ENCODE peak calls at places on chromosome 15, in four cellular contexts. W is BJ, R is astrocyte, J is Caco-2. C is an unnamed sample.

GRCh38 chr15:44250566-44250965 is 38.0 kb upstream of the GOLM2 start:
- DNase-seq in W (no peak), R (no peak), J (no peak), C (no peak)

GRCh38 chr15:84828433-84828908 is 11.3 kb downstream of the ALPK3 start:
- DNase-seq in W (no peak), R (no peak), J (no peak), C (peak; percentile 28)

GRCh38 chr15:61946778-61947177 is 113.5 kb downstream of the VPS13C start:
- DNase-seq in W (peak; percentile 4), R (peak; percentile 7), J (no peak), C (peak; percentile 32)

GRCh38 chr15:33234019-33234418 is 39.5 kb upstream of the FMN1 start:
- DNase-seq in W (no peak), R (peak; percentile 38), J (peak; percentile 45), C (peak; percentile 58)

GRCh38 chr15:48592929-48593328 is 52.6 kb downstream of the FBN1 start:
- DNase-seq in W (no peak), R (peak; percentile 63), J (no peak), C (peak; percentile 73)

GRCh38 chr15:48962662-48963523 is 826 bp downstream of the SHC4 start:
- DNase-seq in W (no peak), R (no peak), J (no peak), C (peak; percentile 58)

GRCh38 chr15:37046876-37047614 is 53.3 kb downstream of the MEIS2 start:
- DNase-seq in W (peak; percentile 19), R (peak; percentile 81), J (peak; percentile 40), C (peak; percentile 80)

GRCh38 chr15:77865106-77865630 is 212.3 kb downstream of the TBC1D2B start:
- DNase-seq in W (no peak), R (no peak), J (no peak), C (no peak)

GRCh38 chr15:56989411-56989924 is 71.0 kb downstream of the TCF12 start:
- DNase-seq in W (no peak), R (no peak), J (no peak), C (no peak)

GRCh38 chr15:56991017-56991416 is 72.6 kb downstream of the TCF12 start:
- DNase-seq in W (no peak), R (no peak), J (no peak), C (no peak)

GRCh38 chr15:56985871-56986270 is 67.4 kb downstream of the TCF12 start:
- DNase-seq in W (no peak), R (no peak), J (no peak), C (no peak)

GRCh38 chr15:56987286-56987685 is 68.8 kb downstream of the TCF12 start:
- DNase-seq in W (no peak), R (no peak), J (no peak), C (no peak)

DNA sequence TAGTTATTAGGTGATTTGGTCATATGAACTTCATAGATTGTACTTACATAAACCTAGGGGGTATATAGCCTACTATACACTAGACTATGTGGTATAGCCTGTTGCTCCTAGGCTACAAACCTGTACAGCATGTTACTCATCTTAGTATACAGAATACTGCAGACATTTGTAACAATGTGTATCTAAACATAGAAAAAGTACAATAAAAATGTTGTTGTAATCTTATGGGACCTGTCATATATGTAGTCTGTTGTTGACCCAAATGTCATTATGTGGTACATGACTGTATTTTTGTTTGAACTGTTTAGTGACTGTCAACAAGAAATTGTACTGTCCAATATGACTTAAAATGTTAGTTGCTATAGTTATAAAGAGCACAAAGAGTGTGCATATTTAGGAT is 69.8 kb downstream of the TCF12 start:
- DNase-seq in W (no peak), R (no peak), J (no peak), C (no peak)
- H3K4me3 ChIP-seq in W (no peak overlapping the region), R (no peak overlapping the region), J (no peak overlapping the region), C (no peak overlapping the region)

GRCh38 chr15:94383041-94383440 is 151.7 kb downstream of the MCTP2 start:
- DNase-seq in W (no peak), R (no peak), J (no peak), C (no peak)

GRCh38 chr15:94383706-94384105 is 152.3 kb downstream of the MCTP2 start:
- DNase-seq in W (no peak), R (no peak), J (no peak), C (no peak)

GRCh38 chr15:94387854-94388441 is 156.6 kb downstream of the MCTP2 start:
- DNase-seq in W (no peak), R (no peak), J (no peak), C (no peak)

GRCh38 chr15:94385441-94385840 is 154.1 kb downstream of the MCTP2 start:
- DNase-seq in W (no peak), R (no peak), J (no peak), C (no peak)

DNA sequence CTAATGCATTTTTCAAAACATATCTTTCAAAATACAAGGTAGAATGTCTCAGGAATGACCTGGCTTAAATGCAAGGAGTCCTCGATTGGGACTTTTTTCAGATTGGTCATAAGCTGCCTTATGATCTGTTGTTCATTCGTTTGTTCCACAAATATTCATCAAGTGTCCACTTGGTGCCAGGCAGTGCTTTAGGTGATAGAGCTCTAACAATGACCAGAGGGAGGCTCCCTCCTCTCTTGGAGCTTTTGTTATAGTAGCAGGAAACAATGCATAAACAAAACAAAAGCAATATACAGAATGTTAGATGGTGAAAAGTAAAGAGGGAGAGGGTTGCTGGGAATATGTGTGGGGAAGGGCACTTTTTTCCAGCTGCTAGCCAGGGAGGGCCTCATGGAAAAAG is 156.1 kb downstream of the MCTP2 start:
- DNase-seq in W (no peak), R (no peak), J (no peak), C (no peak)
- TF ChIP-seq CTCF in W (no peak), R (no peak), J (no peak), C (no peak)

GRCh38 chr15:29115093-29115991 is 154.3 kb downstream of the NSMCE3 start:
- DNase-seq in W (no peak), R (no peak), J (peak; percentile 20), C (no peak)

GRCh38 chr15:29113336-29114276 is 156.0 kb downstream of the NSMCE3 start:
- DNase-seq in W (no peak), R (no peak), J (no peak), C (no peak)

GRCh38 chr15:29116970-29117700 is 152.5 kb downstream of the NSMCE3 start:
- DNase-seq in W (no peak), R (no peak), J (no peak), C (no peak)

GRCh38 chr15:29111705-29112281 is 157.8 kb downstream of the NSMCE3 start:
- DNase-seq in W (no peak), R (no peak), J (no peak), C (no peak)

DNA sequence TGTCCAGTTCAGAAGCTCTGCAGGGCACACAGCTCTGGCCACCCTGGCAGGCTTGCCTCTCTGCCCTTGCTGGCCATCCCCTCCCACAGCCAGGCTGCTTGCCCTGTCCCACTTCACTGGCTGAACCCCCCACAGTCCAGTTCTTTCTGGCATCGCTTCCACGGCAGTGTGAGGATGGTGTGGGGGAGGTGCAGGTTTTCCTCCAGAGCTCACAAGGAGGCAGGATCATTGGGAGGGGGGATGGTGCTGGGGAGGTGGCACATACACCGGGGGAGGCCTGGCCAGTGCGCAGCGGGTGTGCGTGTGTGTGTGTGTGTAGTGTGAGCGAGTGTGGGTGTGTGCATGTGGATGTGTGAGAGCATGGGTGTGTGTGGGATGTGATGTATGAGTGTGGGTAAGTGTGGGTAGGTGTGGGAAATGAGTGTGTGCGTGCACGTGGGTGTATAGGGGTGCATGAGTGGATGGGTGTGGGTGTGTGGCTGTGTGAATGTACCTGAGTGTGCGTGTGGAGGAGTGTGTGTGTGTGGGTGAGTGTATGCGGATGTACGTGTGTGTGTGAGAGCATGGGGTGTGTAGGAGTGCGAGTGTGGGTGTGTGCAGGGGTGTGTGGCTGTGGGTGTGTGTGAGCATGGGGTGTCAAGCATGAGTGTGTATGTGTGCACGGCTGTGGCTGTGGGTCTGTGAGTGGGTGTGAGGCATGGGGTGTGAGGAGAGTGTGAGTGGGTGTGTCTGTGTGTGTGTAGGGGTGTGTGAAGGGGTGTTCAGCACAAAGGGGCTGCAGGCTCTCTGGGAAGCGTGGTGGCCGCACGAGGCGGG is 155.1 kb downstream of the NSMCE3 start:
- DNase-seq in W (no peak), R (no peak), J (no peak), C (no peak)
- H3K4me3 ChIP-seq in W (no peak overlapping the region), R (peak overlapping the region; percentile 17), J (no peak overlapping the region), C (no peak overlapping the region)

DNA sequence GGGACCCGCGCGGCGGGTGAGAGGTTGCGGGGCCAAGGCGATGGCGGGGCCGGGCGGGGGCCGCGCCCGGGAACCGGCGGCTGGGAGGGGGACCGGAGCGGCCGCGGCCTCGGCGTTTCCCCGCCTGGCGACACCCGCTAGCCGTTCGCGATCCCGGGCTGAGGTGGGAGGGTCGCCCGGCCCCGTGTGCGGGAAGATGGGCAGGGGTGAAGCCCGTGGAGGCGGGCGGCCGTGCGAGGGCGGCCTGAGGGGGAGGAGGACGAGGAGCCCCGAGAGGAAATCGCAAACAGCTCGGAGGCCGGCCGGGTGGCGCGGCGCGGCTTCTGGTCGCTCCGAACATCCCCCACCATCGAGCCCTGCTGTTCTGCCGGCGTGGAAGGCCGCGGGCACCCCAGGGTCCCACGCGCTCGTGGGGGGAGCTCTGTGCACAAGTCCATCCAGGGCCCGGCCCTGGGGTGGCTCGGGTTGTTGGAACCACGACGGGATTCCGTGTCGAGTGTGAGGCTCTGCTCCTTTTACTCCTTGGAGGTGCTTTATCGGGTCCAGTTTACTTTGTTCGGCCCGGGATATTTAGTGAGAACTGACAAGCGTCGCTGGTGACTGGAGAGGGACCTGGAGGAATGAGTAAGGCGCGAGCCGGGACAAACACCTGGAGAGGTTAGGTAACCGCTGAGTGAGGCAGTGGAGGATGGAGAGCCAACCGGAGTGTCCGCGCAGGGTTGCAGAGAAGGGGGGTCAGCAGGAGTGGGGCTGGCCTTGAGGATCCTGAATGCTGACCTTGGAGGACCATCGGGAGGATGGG is 728 bp downstream of the CRTC3 start:
- DNase-seq in W (no peak), R (peak; percentile 14), J (peak; percentile 53), C (peak; percentile 33)
- TF ChIP-seq CTCF in W (no peak), R (no peak), J (no peak), C (no peak)

GRCh38 chr15:88636654-88637053 is 2.2 kb upstream of the ISG20 start:
- DNase-seq in W (no peak), R (no peak), J (no peak), C (no peak)

GRCh38 chr15:88637436-88637835 is 1.4 kb upstream of the ISG20 start:
- DNase-seq in W (no peak), R (no peak), J (no peak), C (no peak)

GRCh38 chr15:88636039-88636438 is 2.8 kb upstream of the ISG20 start:
- DNase-seq in W (no peak), R (no peak), J (no peak), C (no peak)

GRCh38 chr15:88634449-88634848 is 4.4 kb upstream of the ISG20 start:
- DNase-seq in W (no peak), R (no peak), J (no peak), C (no peak)

GRCh38 chr15:88635343-88635742 is 3.5 kb upstream of the ISG20 start:
- DNase-seq in W (no peak), R (no peak), J (no peak), C (no peak)
- H3K4me3 ChIP-seq in W (no peak overlapping the region), R (no peak overlapping the region), J (no peak overlapping the region), C (no peak overlapping the region)

GRCh38 chr15:80242132-80242769 is 9.8 kb downstream of the CTXND1 start:
- DNase-seq in W (no peak), R (no peak), J (peak; percentile 35), C (peak; percentile 19)
- TF ChIP-seq CTCF in W (peak; percentile 80), R (peak; percentile 41), J (peak; percentile 54), C (peak; percentile 71)

DNA sequence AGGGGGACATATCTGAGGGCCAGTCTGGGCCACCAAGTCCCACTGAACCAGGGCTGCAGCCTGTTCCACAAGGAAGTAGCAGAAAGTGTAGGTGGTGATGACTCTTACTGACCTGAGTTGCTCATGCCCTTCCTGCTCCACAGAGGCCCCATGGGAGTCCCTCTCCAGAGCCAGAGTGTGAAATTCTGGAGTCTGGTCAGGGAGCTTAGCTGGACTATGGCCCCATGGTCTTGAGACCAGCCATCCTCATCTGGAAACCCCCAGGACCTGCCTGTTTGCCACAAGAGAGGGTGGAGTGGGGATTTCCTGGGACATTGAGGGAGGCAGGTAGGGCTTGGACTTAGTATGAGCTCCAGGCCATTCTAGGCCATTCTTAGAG is 3.0 kb downstream of the SPINT1 start:
- DNase-seq in W (no peak), R (no peak), J (no peak), C (no peak)
- H3K4me3 ChIP-seq in W (no peak overlapping the region), R (no peak overlapping the region), J (peak overlapping the region; percentile 85), C (no peak overlapping the region)